ENCODE peak calls at places on chromosomes 16 and 17, in eight cellular contexts. F is hepatocyte, R is uterus, U is psoas muscle, S is right lobe of liver, D is Peyer's patch, C is sigmoid colon, G is tibial nerve. N is an unnamed sample. For H3K4me1, the result is how much of the 10 kb centered on the place peaks cover.

GRCh38 chr16:74775255-74775654 is 635 bp upstream of the FA2H start:
- DNase-seq in R (no peak), D (no peak), F (no peak), S (no peak), G (no peak), C (no peak), U (no peak), N (no peak)

GRCh38 chr17:78411241-78411855 is 32.9 kb downstream of the PGS1 start:
- DNase-seq in S (no peak), G (no peak), U (no peak), C (no peak), R (peak), D (peak), F (peak), N (peak)

GRCh38 chr17:7440113-7440822 is 956 bp downstream of the FGF11 start:
- DNase-seq in R (peak), D (peak), G (no peak), C (peak), U (peak), F (peak), S (no peak), N (peak)

GRCh38 chr17:2373179-2373578 is 27.7 kb downstream of the MNT start:
- DNase-seq in R (no peak), S (no peak), C (no peak), G (no peak), U (no peak), F (no peak), D (no peak), N (no peak)

GRCh38 chr17:48732688-48733629 is 4.4 kb upstream of the HOXB13 start:
- DNase-seq in U (no peak), R (no peak), G (no peak), S (no peak), D (no peak), F (no peak), C (peak), N (no peak)

GRCh38 chr17:31595076-31595475 is 203.6 kb downstream of the RAB11FIP4 start:
- DNase-seq in C (no peak), R (no peak), U (no peak), D (peak), G (no peak), S (no peak), F (no peak), N (no peak)

GRCh38 chr17:32266389-32267269 is 997 bp downstream of the RHBDL3 start:
- DNase-seq in F (no peak), D (no peak), U (no peak), C (no peak), G (no peak), R (no peak), S (no peak), N (no peak)

GRCh38 chr17:18235743-18236256 is 10.4 kb downstream of the LLGL1 start:
- DNase-seq in C (no peak), F (no peak), D (no peak), G (no peak), S (no peak), R (no peak), U (peak), N (no peak)

GRCh38 chr17:81914103-81914850 is 3.1 kb upstream of the PCYT2 start:
- DNase-seq in F (no peak), R (no peak), U (no peak), G (no peak), C (peak), D (no peak), S (no peak), N (no peak)

GRCh38 chr17:39002991-39003715 is 36.0 kb upstream of the FBXO47 start:
- DNase-seq in F (no peak), D (peak), U (peak), R (peak), S (no peak), G (peak), C (peak), N (peak)

GRCh38 chr16:3026609-3027487 is 3.0 kb downstream of the THOC6 start:
- DNase-seq in C (no peak), G (no peak), F (peak), S (no peak), D (no peak), R (no peak), U (no peak), N (no peak)

GRCh38 chr16:1980770-1981087 is 540 bp downstream of the NOXO1 start:
- DNase-seq in G (no peak), F (no peak), R (no peak), D (no peak), C (no peak), S (no peak), U (no peak), N (no peak)

GRCh38 chr16:1979271-1980025 is 1.8 kb downstream of the NOXO1 start:
- DNase-seq in G (no peak), D (peak), C (no peak), U (no peak), R (no peak), F (peak), S (no peak), N (peak)

GRCh38 chr16:1981398-1981836 is at the start of gene NOXO1:
- DNase-seq in S (no peak), C (no peak), D (no peak), R (no peak), U (no peak), F (no peak), G (no peak), N (peak)

GRCh38 chr16:1978476-1979120 is 2.7 kb downstream of the NOXO1 start:
- DNase-seq in F (no peak), C (no peak), R (no peak), G (no peak), U (no peak), D (no peak), S (no peak), N (no peak)

GRCh38 chr16:1980026-1980769 is 1.1 kb downstream of the NOXO1 start:
- DNase-seq in C (no peak), S (no peak), R (no peak), G (no peak), F (no peak), D (no peak), U (no peak), N (peak)
- H3K4me1 ChIP-seq in C (under half), S (under half), R (under half), G (under half), F (under half), D (under half), U (under half), N (under half)

GRCh38 chr17:40026816-40027613 is 11.8 kb downstream of the CSF3 start:
- DNase-seq in C (peak), F (peak), D (peak), R (peak), U (peak), S (peak), G (peak), N (peak)
- H3K4me1 ChIP-seq in C (under half), F (under half), D (under half), R (under half), U (under half), S (under half), G (under half), N (under half)

GRCh38 chr16:28000314-28000713 is 63.2 kb downstream of the GSG1L start:
- DNase-seq in U (no peak), D (no peak), G (no peak), F (no peak), S (no peak), R (no peak), C (no peak), N (no peak)
- H3K4me1 ChIP-seq in U (under half), D (under half), G (under half), F (under half), S (under half), R (under half), C (under half), N (under half)

GRCh38 chr17:66355510-66355909 is 53.1 kb downstream of the PRKCA start:
- DNase-seq in U (no peak), G (no peak), S (no peak), F (no peak), D (no peak), R (no peak), C (no peak), N (no peak)
- H3K4me1 ChIP-seq in U (under half), G (under half), S (under half), F (under half), D (under half), R (under half), C (under half), N (under half)

DNA sequence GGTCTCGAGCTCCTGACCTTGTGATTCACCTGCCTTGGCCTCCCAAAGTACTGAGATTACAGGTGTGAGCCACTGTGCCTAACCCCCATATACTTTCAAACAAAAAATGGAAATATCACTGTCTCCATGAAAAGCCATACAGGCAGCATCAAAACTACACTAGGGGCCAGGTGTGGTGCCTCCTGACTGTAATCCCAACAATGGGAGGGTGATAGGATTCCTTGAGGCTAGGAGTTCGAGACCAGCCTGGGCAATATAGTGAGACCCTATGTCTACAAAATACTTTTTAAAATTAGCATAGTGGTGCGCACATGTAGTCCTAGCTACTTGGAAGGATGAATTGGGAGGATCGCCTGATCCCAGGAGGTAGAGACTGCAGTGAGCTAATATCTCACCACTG is 15.7 kb downstream of the HMOX2 start:
- DNase-seq in U (no peak), D (no peak), G (no peak), F (no peak), S (no peak), C (no peak), R (no peak), N (no peak)
- H3K4me1 ChIP-seq in U (under half), D (under half), G (under half), F (under half), S (under half), C (under half), R (under half), N (under half)

GRCh38 chr16:29811170-29811895 is 660 bp upstream of the PRRT2 start:
- DNase-seq in D (peak), R (peak), S (peak), F (peak), C (peak), G (peak), U (peak), N (peak)
- H3K4me1 ChIP-seq in D (under half), R (under half), S (under half), F (under half), C (under half), G (under half), U (under half), N (under half)

DNA sequence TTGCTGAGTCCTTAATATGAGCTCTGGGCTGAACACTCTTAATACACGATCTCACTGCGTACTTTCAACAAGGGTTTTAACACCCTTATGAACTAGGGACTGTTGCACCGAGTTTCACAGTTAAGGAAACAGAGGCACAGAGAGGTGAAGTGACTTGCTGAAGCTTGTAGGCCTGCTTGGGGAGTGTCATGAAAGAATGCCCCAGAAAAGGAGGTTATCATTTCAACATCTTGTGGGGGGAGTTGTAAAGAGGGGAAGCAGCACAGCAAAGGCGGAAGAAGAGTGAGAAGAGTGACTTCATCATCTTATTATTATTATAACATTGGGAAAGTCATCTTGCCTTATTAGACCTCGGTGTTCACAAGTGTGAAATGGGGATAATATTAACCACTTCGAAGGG is 2.1 kb downstream of the CCL4 start:
- DNase-seq in G (no peak), D (no peak), F (no peak), C (no peak), R (no peak), U (no peak), S (no peak), N (no peak)
- H3K4me1 ChIP-seq in G (under half), D (under half), F (under half), C (under half), R (under half), U (under half), S (under half), N (under half)